ENCODE peak calls at places on chromosomes 16 and 17, in eight cellular contexts. V, D, W, L, U, J, G and E are unnamed samples.

GRCh38 chr17:78130439-78131101 is at the start of gene TMC8:
- DNase-seq in V (peak; percentile 97), U (peak; percentile 78), J (peak; percentile 52), L (no peak), W (peak; percentile 93), D (no peak), G (peak; percentile 79), E (peak; percentile 77)

GRCh38 chr17:44707755-44708400 is 587 bp upstream of the DBF4B start:
- DNase-seq in U (no peak), D (no peak), L (no peak), G (no peak), J (no peak), V (no peak), W (no peak), E (no peak)

GRCh38 chr17:37706446-37706845 is 38.4 kb downstream of the HNF1B start:
- DNase-seq in D (no peak), G (no peak), V (no peak), W (no peak), L (no peak), J (no peak), U (no peak), E (no peak)

GRCh38 chr16:72299684-72300243 is 127.8 kb upstream of the PMFBP1 start:
- DNase-seq in V (no peak), U (no peak), J (no peak), D (no peak), L (no peak), G (no peak), W (no peak), E (no peak)

GRCh38 chr17:1083451-1084187 is 86.7 kb downstream of the TIMM22 start:
- DNase-seq in J (no peak), G (no peak), W (no peak), V (no peak), D (no peak), U (no peak), L (no peak), E (no peak)

GRCh38 chr16:86884256-86884655 is 305.9 kb downstream of the FOXL1 start:
- DNase-seq in D (no peak), U (no peak), L (no peak), W (no peak), G (no peak), V (no peak), J (no peak), E (no peak)

GRCh38 chr17:28518578-28518977 is 12.4 kb downstream of the FOXN1 start:
- DNase-seq in J (no peak), D (no peak), W (no peak), L (no peak), G (no peak), U (no peak), V (no peak), E (no peak)

GRCh38 chr17:11140028-11140427 is 101.0 kb upstream of the SHISA6 start:
- DNase-seq in L (no peak), G (no peak), J (no peak), U (no peak), V (no peak), D (peak; percentile 53), W (no peak), E (no peak)

GRCh38 chr17:45018514-45019176 is 32.8 kb downstream of the DCAKD start:
- DNase-seq in W (peak; percentile 48), L (no peak), D (peak; percentile 54), G (no peak), J (no peak), V (no peak), U (no peak), E (no peak)

GRCh38 chr16:24853830-24854229 is 8.1 kb downstream of the SLC5A11 start:
- DNase-seq in D (peak; percentile 39), L (no peak), W (no peak), G (no peak), J (no peak), U (no peak), V (no peak), E (no peak)

GRCh38 chr17:266701-267656 is 85.5 kb upstream of the DOC2B start:
- DNase-seq in U (no peak), W (peak; percentile 43), G (no peak), V (no peak), D (peak; percentile 72), J (no peak), L (no peak), E (no peak)

GRCh38 chr17:82097919-82098168 is 192 bp downstream of the FASN start:
- DNase-seq in J (no peak), D (no peak), U (no peak), L (no peak), G (no peak), W (peak; percentile 61), V (peak; percentile 35), E (no peak)

GRCh38 chr17:47332287-47332686 is 8.5 kb downstream of the EFCAB13 start:
- DNase-seq in J (no peak), U (no peak), W (no peak), V (no peak), L (no peak), G (no peak), D (no peak), E (no peak)

GRCh38 chr17:12342609-12343248 is 322.1 kb downstream of the MAP2K4 start:
- DNase-seq in U (no peak), W (no peak), L (peak; percentile 5), G (no peak), V (no peak), J (no peak), D (no peak), E (no peak)

GRCh38 chr16:69855587-69855986 is 93.5 kb downstream of the WWP2 start:
- DNase-seq in U (no peak), J (no peak), W (no peak), G (no peak), V (no peak), L (no peak), D (no peak), E (no peak)

GRCh38 chr16:73459586-73459985 is 411.7 kb upstream of the ZFHX3 start:
- DNase-seq in G (no peak), J (no peak), D (no peak), U (no peak), V (no peak), W (no peak), L (no peak), E (no peak)

GRCh38 chr16:19517424-19518089 is 4.3 kb downstream of the GDE1 start:
- DNase-seq in J (no peak), V (peak; percentile 59), L (peak; percentile 81), W (no peak), G (no peak), D (no peak), U (no peak), E (no peak)

DNA sequence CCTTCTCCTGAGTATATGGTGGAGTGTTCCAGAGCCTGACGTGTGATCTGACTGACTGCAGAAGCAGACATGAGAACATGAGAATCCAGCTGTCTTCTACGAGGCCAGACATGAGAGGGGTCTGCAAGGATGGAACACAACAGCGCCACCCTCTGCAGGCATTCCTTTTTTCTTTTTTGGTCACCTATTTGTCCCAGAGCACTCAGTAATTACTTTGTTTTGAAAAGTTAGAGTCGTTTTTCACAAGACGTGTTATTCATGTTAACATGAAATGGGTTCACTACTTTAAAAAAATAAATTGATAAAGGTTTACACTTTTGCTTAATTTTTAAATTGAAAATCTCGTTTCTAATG is 43.8 kb upstream of the ATP2A3 start:
- DNase-seq in G (no peak), V (no peak), J (no peak), W (no peak), L (no peak), D (no peak), U (no peak), E (no peak)
- H3K36me3 ChIP-seq in G (peaks cover 44% of the 10 kb centered on the region), V (peaks cover 62% of the 10 kb centered on the region), J (peaks cover 40% of the 10 kb centered on the region), W (peaks cover 76% of the 10 kb centered on the region), L (peaks cover 6% of the 10 kb centered on the region), D (peaks cover 8% of the 10 kb centered on the region), U (peaks cover 66% of the 10 kb centered on the region), E (peaks cover 51% of the 10 kb centered on the region)

GRCh38 chr16:30738984-30739951 is 9.0 kb upstream of the PHKG2 start:
- DNase-seq in L (no peak), U (no peak), G (no peak), W (peak; percentile 45), D (no peak), V (no peak), J (no peak), E (no peak)
- H3K36me3 ChIP-seq in L (peaks cover 14% of the 10 kb centered on the region), U (peaks cover 67% of the 10 kb centered on the region), G (peaks cover 41% of the 10 kb centered on the region), W (peaks cover 62% of the 10 kb centered on the region), D (peaks cover 29% of the 10 kb centered on the region), V (peaks cover 48% of the 10 kb centered on the region), J (peaks cover 49% of the 10 kb centered on the region), E (peaks cover 45% of the 10 kb centered on the region)

GRCh38 chr17:73465851-73466250 is 154.1 kb upstream of the CDC42EP4 start:
- DNase-seq in J (no peak), L (no peak), D (no peak), U (no peak), G (no peak), W (no peak), V (no peak), E (no peak)
- H3K36me3 ChIP-seq in J (no peaks in the 10 kb centered on the region), L (no peaks in the 10 kb centered on the region), D (no peaks in the 10 kb centered on the region), U (no peaks in the 10 kb centered on the region), G (no peaks in the 10 kb centered on the region), W (no peaks in the 10 kb centered on the region), V (no peaks in the 10 kb centered on the region), E (no peaks in the 10 kb centered on the region)

GRCh38 chr17:4898927-4899326 is 409 bp upstream of the C17orf107 start:
- DNase-seq in L (no peak), G (no peak), J (no peak), U (no peak), W (no peak), V (no peak), D (no peak), E (no peak)

GRCh38 chr17:4901108-4901647 is 1.7 kb downstream of the CHRNE start:
- DNase-seq in D (no peak), V (no peak), J (no peak), L (no peak), W (no peak), G (no peak), U (no peak), E (no peak)

GRCh38 chr17:4901648-4902344 is 1.1 kb downstream of the CHRNE start:
- DNase-seq in G (no peak), W (no peak), D (peak; percentile 63), U (no peak), L (no peak), J (no peak), V (no peak), E (no peak)

GRCh38 chr17:4899341-4900230 is at the start of gene C17orf107:
- DNase-seq in D (peak; percentile 82), W (peak; percentile 95), L (no peak), V (peak; percentile 81), U (peak; percentile 93), J (peak; percentile 76), G (peak; percentile 96), E (peak; percentile 99)

DNA sequence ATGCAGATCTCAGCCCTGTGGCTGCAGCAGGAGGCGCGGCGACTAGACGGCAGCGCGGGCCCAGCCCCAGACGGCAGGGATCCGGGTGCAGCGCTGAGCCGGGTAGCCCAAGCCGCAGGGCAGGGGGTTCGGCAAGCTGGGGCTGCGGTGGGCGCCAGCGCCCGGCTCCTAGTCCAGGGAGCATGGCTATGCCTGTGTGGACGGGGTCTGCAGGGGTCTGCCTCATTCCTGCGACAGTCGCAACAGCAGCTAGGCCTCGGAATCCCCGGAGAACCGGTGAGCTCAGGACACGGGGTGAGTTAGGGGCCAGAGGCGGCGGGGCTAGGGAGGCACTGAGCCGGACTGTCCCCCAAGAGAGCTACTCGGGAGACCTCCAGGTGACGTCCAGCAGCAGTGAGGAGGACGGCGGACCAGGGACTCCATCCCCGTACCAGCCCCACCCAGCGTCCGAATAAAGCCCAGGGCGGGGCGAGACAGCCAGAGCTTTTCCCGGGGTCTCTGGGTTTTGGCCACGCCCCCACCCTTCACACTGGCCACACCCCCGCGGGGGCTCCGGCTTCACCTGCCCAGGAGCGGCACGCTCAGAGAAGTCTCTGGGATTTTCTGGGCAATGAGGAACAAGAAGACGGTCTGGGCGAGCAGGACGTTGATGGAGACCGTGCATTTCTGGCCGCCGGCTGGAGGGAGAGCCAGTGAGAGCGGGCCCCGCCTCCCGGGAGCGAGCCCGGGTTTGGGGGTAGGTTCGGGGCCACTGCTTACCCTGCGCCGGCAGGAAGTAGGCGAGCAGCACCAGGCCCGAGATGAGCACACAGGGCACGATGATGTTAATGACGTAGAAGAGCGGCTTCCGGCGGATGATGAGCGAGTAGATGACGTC is 1.1 kb downstream of the C17orf107 start:
- DNase-seq in J (no peak), L (no peak), W (peak; percentile 77), D (no peak), G (peak; percentile 55), V (peak; percentile 84), U (peak; percentile 40), E (peak; percentile 69)
- H3K36me3 ChIP-seq in J (peaks cover 14% of the 10 kb centered on the region), L (no peaks in the 10 kb centered on the region), W (peaks cover 20% of the 10 kb centered on the region), D (peaks cover 2% of the 10 kb centered on the region), G (peaks cover 8% of the 10 kb centered on the region), V (peaks cover 13% of the 10 kb centered on the region), U (peaks cover 12% of the 10 kb centered on the region), E (peaks cover 2% of the 10 kb centered on the region)